ENCODE peak calls at places on chromosomes 7 and 10, in nine cellular contexts. One of them, this sample, is unnamed.

GRCh38 chr7:47941136-47941844 is 7.0 kb downstream of the PKD1L1 start:
- DNase-seq in CD4-positive, CD25-positive, alpha-beta regulatory T cell: no peak
- DNase-seq in mammary epithelial cell: peak
- DNase-seq in lung: no peak
- DNase-seq in heart right ventricle: no peak
- DNase-seq in lower lobe of right lung: no peak
- DNase-seq in H9: no peak
- DNase-seq in GM23248: peak
- DNase-seq in upper lobe of right lung: no peak
- DNase-seq in this sample: no peak

GRCh38 chr7:75980126-75980864 is 14.1 kb downstream of the TMEM120A start:
- DNase-seq in upper lobe of right lung: peak
- DNase-seq in CD4-positive, CD25-positive, alpha-beta regulatory T cell: no peak
- DNase-seq in H9: no peak
- DNase-seq in GM23248: no peak
- DNase-seq in heart right ventricle: no peak
- DNase-seq in mammary epithelial cell: no peak
- DNase-seq in lung: no peak
- DNase-seq in lower lobe of right lung: no peak
- DNase-seq in this sample: no peak

GRCh38 chr10:78815702-78816334 is 252.9 kb upstream of the ZMIZ1 start:
- DNase-seq in upper lobe of right lung: no peak
- DNase-seq in CD4-positive, CD25-positive, alpha-beta regulatory T cell: no peak
- DNase-seq in H9: no peak
- DNase-seq in heart right ventricle: no peak
- DNase-seq in mammary epithelial cell: no peak
- DNase-seq in lower lobe of right lung: no peak
- DNase-seq in GM23248: no peak
- DNase-seq in lung: no peak
- DNase-seq in this sample: no peak

GRCh38 chr10:31000867-31001266 is 30.8 kb downstream of the ZNF438 start:
- DNase-seq in lung: no peak
- DNase-seq in H9: no peak
- DNase-seq in lower lobe of right lung: no peak
- DNase-seq in CD4-positive, CD25-positive, alpha-beta regulatory T cell: no peak
- DNase-seq in mammary epithelial cell: no peak
- DNase-seq in upper lobe of right lung: no peak
- DNase-seq in GM23248: peak
- DNase-seq in heart right ventricle: no peak
- DNase-seq in this sample: no peak

GRCh38 chr10:845526-845925 is 86.0 kb downstream of the LARP4B start:
- DNase-seq in upper lobe of right lung: no peak
- DNase-seq in CD4-positive, CD25-positive, alpha-beta regulatory T cell: no peak
- DNase-seq in H9: no peak
- DNase-seq in heart right ventricle: no peak
- DNase-seq in lung: no peak
- DNase-seq in mammary epithelial cell: no peak
- DNase-seq in lower lobe of right lung: no peak
- DNase-seq in GM23248: no peak
- DNase-seq in this sample: no peak

GRCh38 chr7:35003679-35004278 is 33.5 kb downstream of the DPY19L1 start:
- DNase-seq in H9: no peak
- DNase-seq in mammary epithelial cell: peak
- DNase-seq in CD4-positive, CD25-positive, alpha-beta regulatory T cell: no peak
- DNase-seq in heart right ventricle: peak
- DNase-seq in GM23248: peak
- DNase-seq in lung: peak
- DNase-seq in upper lobe of right lung: peak
- DNase-seq in lower lobe of right lung: peak
- DNase-seq in this sample: no peak

GRCh38 chr7:47846117-47846836 is 102.0 kb downstream of the PKD1L1 start:
- DNase-seq in heart right ventricle: no peak
- DNase-seq in lower lobe of right lung: no peak
- DNase-seq in lung: peak
- DNase-seq in mammary epithelial cell: peak
- DNase-seq in GM23248: peak
- DNase-seq in H9: no peak
- DNase-seq in upper lobe of right lung: no peak
- DNase-seq in CD4-positive, CD25-positive, alpha-beta regulatory T cell: no peak
- DNase-seq in this sample: no peak

GRCh38 chr10:5446390-5446926 is 34.1 kb downstream of the NET1 start:
- DNase-seq in GM23248: peak
- DNase-seq in lower lobe of right lung: peak
- DNase-seq in heart right ventricle: peak
- DNase-seq in CD4-positive, CD25-positive, alpha-beta regulatory T cell: peak
- DNase-seq in upper lobe of right lung: peak
- DNase-seq in H9: peak
- DNase-seq in lung: peak
- DNase-seq in mammary epithelial cell: peak
- DNase-seq in this sample: peak

GRCh38 chr7:81155654-81156373 is 237.0 kb upstream of the SEMA3C start:
- DNase-seq in lung: no peak
- DNase-seq in H9: no peak
- DNase-seq in heart right ventricle: no peak
- DNase-seq in mammary epithelial cell: peak
- DNase-seq in upper lobe of right lung: no peak
- DNase-seq in lower lobe of right lung: no peak
- DNase-seq in CD4-positive, CD25-positive, alpha-beta regulatory T cell: no peak
- DNase-seq in GM23248: peak
- DNase-seq in this sample: no peak

GRCh38 chr10:63210611-63211196 is 77.6 kb downstream of the NRBF2 start:
- DNase-seq in mammary epithelial cell: no peak
- DNase-seq in heart right ventricle: no peak
- DNase-seq in GM23248: no peak
- DNase-seq in lower lobe of right lung: no peak
- DNase-seq in H9: no peak
- DNase-seq in upper lobe of right lung: no peak
- DNase-seq in lung: no peak
- DNase-seq in CD4-positive, CD25-positive, alpha-beta regulatory T cell: no peak
- DNase-seq in this sample: no peak

GRCh38 chr10:34547283-34547682 is 267.8 kb downstream of the PARD3 start:
- DNase-seq in lower lobe of right lung: no peak
- DNase-seq in CD4-positive, CD25-positive, alpha-beta regulatory T cell: no peak
- DNase-seq in heart right ventricle: no peak
- DNase-seq in GM23248: no peak
- DNase-seq in lung: no peak
- DNase-seq in mammary epithelial cell: no peak
- DNase-seq in upper lobe of right lung: no peak
- DNase-seq in H9: no peak
- DNase-seq in this sample: no peak

GRCh38 chr10:96264938-96265337 is 6.4 kb downstream of the BLNK start:
- DNase-seq in heart right ventricle: no peak
- DNase-seq in lung: no peak
- DNase-seq in GM23248: no peak
- DNase-seq in H9: no peak
- DNase-seq in mammary epithelial cell: no peak
- DNase-seq in upper lobe of right lung: no peak
- DNase-seq in CD4-positive, CD25-positive, alpha-beta regulatory T cell: no peak
- DNase-seq in lower lobe of right lung: no peak
- DNase-seq in this sample: no peak

GRCh38 chr10:119431034-119431767 is 111.3 kb downstream of the RGS10 start:
- DNase-seq in H9: no peak
- DNase-seq in lower lobe of right lung: no peak
- DNase-seq in upper lobe of right lung: no peak
- DNase-seq in GM23248: no peak
- DNase-seq in mammary epithelial cell: no peak
- DNase-seq in lung: no peak
- DNase-seq in CD4-positive, CD25-positive, alpha-beta regulatory T cell: no peak
- DNase-seq in heart right ventricle: no peak
- DNase-seq in this sample: no peak

DNA sequence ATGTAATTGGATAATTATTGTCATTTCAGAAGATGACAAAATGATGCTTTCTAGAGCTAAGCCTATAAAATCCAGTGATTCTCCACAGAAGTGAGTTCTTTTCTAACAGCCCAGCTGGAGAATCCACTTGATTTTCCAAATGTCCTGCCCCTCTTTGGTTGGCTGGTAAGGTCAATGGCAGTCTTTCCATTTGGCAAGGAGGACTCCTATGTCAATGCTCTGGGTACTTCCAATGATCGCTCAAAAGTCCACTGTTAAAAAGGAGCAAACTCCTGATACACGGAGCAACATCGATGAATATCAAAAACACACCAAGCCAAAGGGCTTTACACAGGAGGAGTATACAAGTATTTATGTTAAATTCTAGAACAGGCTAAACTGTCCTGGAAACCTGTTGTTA is 57.8 kb downstream of the STK17A start:
- DNase-seq in lower lobe of right lung: no peak
- DNase-seq in CD4-positive, CD25-positive, alpha-beta regulatory T cell: no peak
- DNase-seq in GM23248: no peak
- DNase-seq in H9: no peak
- DNase-seq in lung: no peak
- DNase-seq in heart right ventricle: no peak
- DNase-seq in mammary epithelial cell: no peak
- DNase-seq in upper lobe of right lung: no peak
- DNase-seq in this sample: no peak
- H3K27ac ChIP-seq in lower lobe of right lung: peak
- H3K27ac ChIP-seq in CD4-positive, CD25-positive, alpha-beta regulatory T cell: no peak
- H3K27ac ChIP-seq in GM23248: peak
- H3K27ac ChIP-seq in H9: no peak
- H3K27ac ChIP-seq in lung: peak
- H3K27ac ChIP-seq in heart right ventricle: peak
- H3K27ac ChIP-seq in mammary epithelial cell: peak
- H3K27ac ChIP-seq in upper lobe of right lung: peak
- H3K27ac ChIP-seq in this sample: no peak

GRCh38 chr7:128835231-128835751 is 5.1 kb downstream of the FLNC start:
- DNase-seq in mammary epithelial cell: no peak
- DNase-seq in H9: no peak
- DNase-seq in heart right ventricle: no peak
- DNase-seq in GM23248: no peak
- DNase-seq in upper lobe of right lung: peak
- DNase-seq in lung: no peak
- DNase-seq in CD4-positive, CD25-positive, alpha-beta regulatory T cell: no peak
- DNase-seq in lower lobe of right lung: no peak
- DNase-seq in this sample: no peak

GRCh38 chr7:128836729-128837348 is 6.6 kb downstream of the FLNC start:
- DNase-seq in lower lobe of right lung: peak
- DNase-seq in GM23248: no peak
- DNase-seq in H9: no peak
- DNase-seq in lung: no peak
- DNase-seq in mammary epithelial cell: no peak
- DNase-seq in heart right ventricle: no peak
- DNase-seq in CD4-positive, CD25-positive, alpha-beta regulatory T cell: no peak
- DNase-seq in upper lobe of right lung: no peak
- DNase-seq in this sample: no peak

GRCh38 chr7:128837521-128837921 is 7.3 kb downstream of the FLNC start:
- DNase-seq in CD4-positive, CD25-positive, alpha-beta regulatory T cell: no peak
- DNase-seq in lung: no peak
- DNase-seq in upper lobe of right lung: no peak
- DNase-seq in heart right ventricle: peak
- DNase-seq in GM23248: no peak
- DNase-seq in mammary epithelial cell: no peak
- DNase-seq in H9: no peak
- DNase-seq in lower lobe of right lung: no peak
- DNase-seq in this sample: no peak

GRCh38 chr7:128833939-128834310 is 3.7 kb downstream of the FLNC start:
- DNase-seq in lung: no peak
- DNase-seq in lower lobe of right lung: no peak
- DNase-seq in H9: no peak
- DNase-seq in GM23248: peak
- DNase-seq in mammary epithelial cell: no peak
- DNase-seq in heart right ventricle: no peak
- DNase-seq in upper lobe of right lung: no peak
- DNase-seq in CD4-positive, CD25-positive, alpha-beta regulatory T cell: no peak
- DNase-seq in this sample: no peak

DNA sequence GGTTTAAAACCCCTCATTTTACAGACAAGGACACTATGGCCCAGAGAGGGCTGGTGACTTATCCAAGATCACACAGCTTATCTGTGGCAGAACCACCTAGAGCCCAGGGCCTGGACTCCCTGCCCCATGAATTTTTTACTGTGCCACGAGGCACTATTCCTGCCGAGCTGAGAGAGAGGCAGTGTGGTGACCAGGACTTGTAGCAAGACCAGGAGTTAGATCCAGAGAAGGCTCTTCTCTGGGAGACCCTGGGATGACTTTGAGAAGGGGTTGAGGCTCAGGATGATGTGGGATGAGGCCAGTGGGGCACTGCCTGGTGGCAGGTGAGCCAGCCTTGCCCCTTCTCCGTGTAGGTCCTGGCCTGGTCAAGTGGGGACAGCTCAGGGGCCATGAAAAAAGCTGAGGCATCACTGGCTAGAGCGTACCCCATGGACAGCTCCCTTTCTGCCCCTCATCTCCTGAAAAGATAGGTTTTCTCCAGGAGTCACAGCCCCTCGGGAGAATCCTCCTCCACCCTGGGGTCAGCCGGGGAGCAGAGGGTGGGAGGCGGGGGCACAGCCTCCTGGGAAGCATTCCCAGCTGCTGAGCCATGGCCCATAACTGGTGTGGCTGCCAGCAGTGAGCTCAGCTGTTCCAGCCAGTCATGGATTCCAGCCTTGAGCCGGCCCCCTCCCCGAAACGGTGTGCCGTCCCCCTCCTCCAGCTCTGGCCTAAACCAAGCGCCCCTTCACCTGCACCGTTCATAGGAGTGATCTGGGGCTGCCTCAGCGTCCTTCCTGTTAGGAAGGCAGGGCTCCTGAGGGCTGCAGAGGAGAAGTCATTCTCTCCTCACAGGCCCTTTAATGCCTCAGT is 5.8 kb downstream of the FLNC start:
- DNase-seq in GM23248: peak
- DNase-seq in H9: no peak
- DNase-seq in lung: no peak
- DNase-seq in upper lobe of right lung: peak
- DNase-seq in CD4-positive, CD25-positive, alpha-beta regulatory T cell: no peak
- DNase-seq in heart right ventricle: peak
- DNase-seq in lower lobe of right lung: peak
- DNase-seq in mammary epithelial cell: no peak
- DNase-seq in this sample: no peak
- H3K27ac ChIP-seq in GM23248: peak
- H3K27ac ChIP-seq in H9: no peak
- H3K27ac ChIP-seq in lung: no peak
- H3K27ac ChIP-seq in upper lobe of right lung: no peak
- H3K27ac ChIP-seq in CD4-positive, CD25-positive, alpha-beta regulatory T cell: no peak
- H3K27ac ChIP-seq in heart right ventricle: peak
- H3K27ac ChIP-seq in lower lobe of right lung: no peak
- H3K27ac ChIP-seq in mammary epithelial cell: no peak
- H3K27ac ChIP-seq in this sample: no peak

GRCh38 chr7:107180378-107180777 is 11.6 kb downstream of the HBP1 start:
- DNase-seq in lower lobe of right lung: no peak
- DNase-seq in CD4-positive, CD25-positive, alpha-beta regulatory T cell: peak
- DNase-seq in heart right ventricle: no peak
- DNase-seq in mammary epithelial cell: peak
- DNase-seq in lung: peak
- DNase-seq in H9: no peak
- DNase-seq in upper lobe of right lung: no peak
- DNase-seq in GM23248: peak
- DNase-seq in this sample: no peak
- H3K27ac ChIP-seq in lower lobe of right lung: no peak
- H3K27ac ChIP-seq in CD4-positive, CD25-positive, alpha-beta regulatory T cell: no peak
- H3K27ac ChIP-seq in heart right ventricle: no peak
- H3K27ac ChIP-seq in mammary epithelial cell: peak
- H3K27ac ChIP-seq in lung: no peak
- H3K27ac ChIP-seq in H9: no peak
- H3K27ac ChIP-seq in upper lobe of right lung: no peak
- H3K27ac ChIP-seq in GM23248: peak
- H3K27ac ChIP-seq in this sample: peak

DNA sequence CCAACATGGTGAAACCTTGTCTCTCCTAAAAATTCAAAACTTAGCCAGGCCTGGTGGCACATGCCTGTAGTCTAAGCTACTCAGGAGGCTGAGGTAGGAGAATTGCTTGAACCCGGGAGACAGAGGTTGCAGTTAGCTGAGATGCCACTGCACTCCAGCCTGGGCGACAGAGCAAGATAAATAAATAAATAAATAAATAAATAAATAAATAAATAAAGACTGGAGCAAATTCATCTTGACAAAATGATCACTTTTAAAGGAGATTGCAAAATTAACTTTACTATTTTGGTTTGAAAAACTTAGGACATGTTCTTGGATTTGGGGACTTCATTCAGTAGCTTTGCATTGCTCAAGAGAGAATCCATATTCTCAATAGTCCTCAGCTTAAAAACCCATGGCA is 137.0 kb downstream of the SEMA3A start:
- DNase-seq in CD4-positive, CD25-positive, alpha-beta regulatory T cell: no peak
- DNase-seq in lower lobe of right lung: no peak
- DNase-seq in lung: no peak
- DNase-seq in mammary epithelial cell: no peak
- DNase-seq in H9: no peak
- DNase-seq in GM23248: no peak
- DNase-seq in upper lobe of right lung: no peak
- DNase-seq in heart right ventricle: no peak
- DNase-seq in this sample: no peak
- H3K27ac ChIP-seq in CD4-positive, CD25-positive, alpha-beta regulatory T cell: no peak
- H3K27ac ChIP-seq in lower lobe of right lung: no peak
- H3K27ac ChIP-seq in lung: no peak
- H3K27ac ChIP-seq in mammary epithelial cell: no peak
- H3K27ac ChIP-seq in H9: no peak
- H3K27ac ChIP-seq in GM23248: no peak
- H3K27ac ChIP-seq in upper lobe of right lung: no peak
- H3K27ac ChIP-seq in heart right ventricle: no peak
- H3K27ac ChIP-seq in this sample: no peak

This sample was measured in CD4-positive, alpha-beta memory T cell.